ENCODE peak calls at places on chromosomes 3 and 15, in eight cellular contexts. One of them, this sample, is unnamed.

GRCh38 chr3:172903642-172904041 is 153.1 kb downstream of the ECT2 start:
- DNase-seq in Right ventricle myocardium superior: peak; percentile 46
- DNase-seq in stimulated activated CD4-positive, alpha-beta T cell treated with anti-CD3 and anti-CD28 coated beads, Interleukin-2, amount 100 ng/mL, for 24 hours: no peak
- DNase-seq in NCI-H345: no peak
- DNase-seq in RPMI7951: no peak
- DNase-seq in neural progenitor cell: no peak
- DNase-seq in uterus: no peak
- DNase-seq in GM19239: no peak
- DNase-seq in this sample: no peak

GRCh38 chr15:65724479-65724878 is 67.6 kb downstream of the DENND4A start:
- DNase-seq in Right ventricle myocardium superior: no peak
- DNase-seq in RPMI7951: no peak
- DNase-seq in neural progenitor cell: no peak
- DNase-seq in stimulated activated CD4-positive, alpha-beta T cell treated with anti-CD3 and anti-CD28 coated beads, Interleukin-2, amount 100 ng/mL, for 24 hours: no peak
- DNase-seq in NCI-H345: no peak
- DNase-seq in GM19239: no peak
- DNase-seq in uterus: no peak
- DNase-seq in this sample: no peak

GRCh38 chr3:8482960-8483665 is 18.5 kb upstream of the LMCD1 start:
- DNase-seq in GM19239: no peak
- DNase-seq in NCI-H345: peak; percentile 42
- DNase-seq in stimulated activated CD4-positive, alpha-beta T cell treated with anti-CD3 and anti-CD28 coated beads, Interleukin-2, amount 100 ng/mL, for 24 hours: no peak
- DNase-seq in neural progenitor cell: no peak
- DNase-seq in Right ventricle myocardium superior: peak; percentile 66
- DNase-seq in RPMI7951: peak; percentile 98
- DNase-seq in uterus: peak; percentile 71
- DNase-seq in this sample: peak; percentile 97

GRCh38 chr15:34616613-34617012 is 33.2 kb upstream of the GOLGA8B start:
- DNase-seq in GM19239: no peak
- DNase-seq in NCI-H345: no peak
- DNase-seq in neural progenitor cell: no peak
- DNase-seq in uterus: no peak
- DNase-seq in Right ventricle myocardium superior: no peak
- DNase-seq in stimulated activated CD4-positive, alpha-beta T cell treated with anti-CD3 and anti-CD28 coated beads, Interleukin-2, amount 100 ng/mL, for 24 hours: no peak
- DNase-seq in RPMI7951: peak; percentile 51
- DNase-seq in this sample: peak; percentile 39

GRCh38 chr3:13268961-13269391 is 151.1 kb downstream of the NUP210 start:
- DNase-seq in GM19239: no peak
- DNase-seq in RPMI7951: no peak
- DNase-seq in Right ventricle myocardium superior: no peak
- DNase-seq in neural progenitor cell: no peak
- DNase-seq in NCI-H345: no peak
- DNase-seq in stimulated activated CD4-positive, alpha-beta T cell treated with anti-CD3 and anti-CD28 coated beads, Interleukin-2, amount 100 ng/mL, for 24 hours: no peak
- DNase-seq in uterus: no peak
- DNase-seq in this sample: no peak

GRCh38 chr3:143736205-143736604 is 112.1 kb downstream of the SLC9A9 start:
- DNase-seq in NCI-H345: no peak
- DNase-seq in neural progenitor cell: no peak
- DNase-seq in uterus: no peak
- DNase-seq in stimulated activated CD4-positive, alpha-beta T cell treated with anti-CD3 and anti-CD28 coated beads, Interleukin-2, amount 100 ng/mL, for 24 hours: no peak
- DNase-seq in GM19239: no peak
- DNase-seq in RPMI7951: no peak
- DNase-seq in Right ventricle myocardium superior: no peak
- DNase-seq in this sample: no peak

GRCh38 chr3:157115069-157116006 is 44.6 kb downstream of the CCNL1 start:
- DNase-seq in GM19239: no peak
- DNase-seq in RPMI7951: peak; percentile 76
- DNase-seq in NCI-H345: no peak
- DNase-seq in neural progenitor cell: peak; percentile 70
- DNase-seq in Right ventricle myocardium superior: no peak
- DNase-seq in uterus: no peak
- DNase-seq in stimulated activated CD4-positive, alpha-beta T cell treated with anti-CD3 and anti-CD28 coated beads, Interleukin-2, amount 100 ng/mL, for 24 hours: no peak
- DNase-seq in this sample: peak; percentile 34

GRCh38 chr3:134852132-134852531 is 57.1 kb downstream of the EPHB1 start:
- DNase-seq in uterus: no peak
- DNase-seq in NCI-H345: no peak
- DNase-seq in RPMI7951: no peak
- DNase-seq in neural progenitor cell: no peak
- DNase-seq in Right ventricle myocardium superior: no peak
- DNase-seq in GM19239: no peak
- DNase-seq in stimulated activated CD4-positive, alpha-beta T cell treated with anti-CD3 and anti-CD28 coated beads, Interleukin-2, amount 100 ng/mL, for 24 hours: no peak
- DNase-seq in this sample: no peak

GRCh38 chr3:18556503-18556902 is 131.4 kb upstream of the SATB1 start:
- DNase-seq in neural progenitor cell: no peak
- DNase-seq in GM19239: no peak
- DNase-seq in uterus: no peak
- DNase-seq in NCI-H345: no peak
- DNase-seq in RPMI7951: no peak
- DNase-seq in Right ventricle myocardium superior: no peak
- DNase-seq in stimulated activated CD4-positive, alpha-beta T cell treated with anti-CD3 and anti-CD28 coated beads, Interleukin-2, amount 100 ng/mL, for 24 hours: peak; percentile 76
- DNase-seq in this sample: no peak

GRCh38 chr3:136351905-136352304 is 101.8 kb downstream of the PCCB start:
- DNase-seq in Right ventricle myocardium superior: no peak
- DNase-seq in uterus: no peak
- DNase-seq in neural progenitor cell: peak; percentile 4
- DNase-seq in NCI-H345: no peak
- DNase-seq in stimulated activated CD4-positive, alpha-beta T cell treated with anti-CD3 and anti-CD28 coated beads, Interleukin-2, amount 100 ng/mL, for 24 hours: no peak
- DNase-seq in GM19239: no peak
- DNase-seq in RPMI7951: no peak
- DNase-seq in this sample: no peak

GRCh38 chr3:38375488-38376097 is 29.0 kb downstream of the XYLB start:
- DNase-seq in GM19239: no peak
- DNase-seq in NCI-H345: no peak
- DNase-seq in Right ventricle myocardium superior: no peak
- DNase-seq in RPMI7951: no peak
- DNase-seq in uterus: no peak
- DNase-seq in neural progenitor cell: no peak
- DNase-seq in stimulated activated CD4-positive, alpha-beta T cell treated with anti-CD3 and anti-CD28 coated beads, Interleukin-2, amount 100 ng/mL, for 24 hours: no peak
- DNase-seq in this sample: no peak

GRCh38 chr15:57323806-57324589 is 52.3 kb upstream of the CGNL1 start:
- DNase-seq in NCI-H345: peak; percentile 88
- DNase-seq in RPMI7951: peak; percentile 63
- DNase-seq in neural progenitor cell: peak; percentile 57
- DNase-seq in GM19239: no peak
- DNase-seq in stimulated activated CD4-positive, alpha-beta T cell treated with anti-CD3 and anti-CD28 coated beads, Interleukin-2, amount 100 ng/mL, for 24 hours: no peak
- DNase-seq in uterus: no peak
- DNase-seq in Right ventricle myocardium superior: no peak
- DNase-seq in this sample: peak; percentile 92

GRCh38 chr15:100346866-100347512 is 5.2 kb upstream of the ADAMTS17 start:
- DNase-seq in GM19239: no peak
- DNase-seq in RPMI7951: no peak
- DNase-seq in Right ventricle myocardium superior: no peak
- DNase-seq in stimulated activated CD4-positive, alpha-beta T cell treated with anti-CD3 and anti-CD28 coated beads, Interleukin-2, amount 100 ng/mL, for 24 hours: no peak
- DNase-seq in neural progenitor cell: no peak
- DNase-seq in uterus: no peak
- DNase-seq in NCI-H345: no peak
- DNase-seq in this sample: no peak

GRCh38 chr3:23159929-23160328 is 43.2 kb upstream of the UBE2E2 start:
- DNase-seq in Right ventricle myocardium superior: no peak
- DNase-seq in GM19239: no peak
- DNase-seq in NCI-H345: peak; percentile 10
- DNase-seq in RPMI7951: peak; percentile 93
- DNase-seq in stimulated activated CD4-positive, alpha-beta T cell treated with anti-CD3 and anti-CD28 coated beads, Interleukin-2, amount 100 ng/mL, for 24 hours: no peak
- DNase-seq in neural progenitor cell: no peak
- DNase-seq in uterus: no peak
- DNase-seq in this sample: peak; percentile 87

GRCh38 chr15:60916674-60917468 is 312.2 kb downstream of the RORA start:
- DNase-seq in RPMI7951: peak; percentile 66
- DNase-seq in stimulated activated CD4-positive, alpha-beta T cell treated with anti-CD3 and anti-CD28 coated beads, Interleukin-2, amount 100 ng/mL, for 24 hours: peak; percentile 93
- DNase-seq in neural progenitor cell: peak; percentile 90
- DNase-seq in Right ventricle myocardium superior: peak; percentile 92
- DNase-seq in NCI-H345: peak; percentile 58
- DNase-seq in uterus: peak; percentile 90
- DNase-seq in GM19239: peak; percentile 48
- DNase-seq in this sample: peak; percentile 67

GRCh38 chr3:117495620-117496019 is 786.0 kb downstream of the TUSC7 start:
- DNase-seq in neural progenitor cell: no peak
- DNase-seq in uterus: no peak
- DNase-seq in NCI-H345: no peak
- DNase-seq in Right ventricle myocardium superior: no peak
- DNase-seq in stimulated activated CD4-positive, alpha-beta T cell treated with anti-CD3 and anti-CD28 coated beads, Interleukin-2, amount 100 ng/mL, for 24 hours: no peak
- DNase-seq in RPMI7951: no peak
- DNase-seq in GM19239: no peak
- DNase-seq in this sample: peak; percentile 7

GRCh38 chr15:33341943-33342342 is 31.2 kb downstream of the RYR3 start:
- DNase-seq in neural progenitor cell: peak; percentile 13
- DNase-seq in RPMI7951: no peak
- DNase-seq in uterus: no peak
- DNase-seq in NCI-H345: no peak
- DNase-seq in GM19239: no peak
- DNase-seq in Right ventricle myocardium superior: no peak
- DNase-seq in stimulated activated CD4-positive, alpha-beta T cell treated with anti-CD3 and anti-CD28 coated beads, Interleukin-2, amount 100 ng/mL, for 24 hours: no peak
- DNase-seq in this sample: no peak

GRCh38 chr3:114151091-114151490 is 27.8 kb downstream of the DRD3 start:
- DNase-seq in RPMI7951: no peak
- DNase-seq in GM19239: no peak
- DNase-seq in stimulated activated CD4-positive, alpha-beta T cell treated with anti-CD3 and anti-CD28 coated beads, Interleukin-2, amount 100 ng/mL, for 24 hours: no peak
- DNase-seq in Right ventricle myocardium superior: no peak
- DNase-seq in uterus: no peak
- DNase-seq in NCI-H345: no peak
- DNase-seq in neural progenitor cell: no peak
- DNase-seq in this sample: no peak

This sample was measured in EL.